ENCODE peak calls at places on chromosome 5, in six cellular contexts. C is heart right ventricle; E is pancreas; K is CD8-positive, alpha-beta memory T cell; G is body of pancreas; R is uterus. V is an unnamed sample.

GRCh38 chr5:1546556-1546955 is 22.8 kb upstream of the LPCAT1 start:
- DNase-seq in C (no peak), E (no peak), K (no peak), G (no peak), R (peak; percentile 8), V (no peak)

GRCh38 chr5:14234204-14234603 is 91.1 kb downstream of the TRIO start:
- DNase-seq in C (no peak), E (no peak), K (no peak), G (no peak), R (no peak), V (no peak)

GRCh38 chr5:169906745-169907649 is 73.3 kb downstream of the INSYN2B start:
- DNase-seq in C (no peak), E (no peak), K (no peak), G (no peak), R (no peak), V (no peak)

GRCh38 chr5:106089073-106089472 is 1581.7 kb downstream of the EFNA5 start:
- DNase-seq in C (no peak), E (no peak), K (no peak), G (no peak), R (no peak), V (no peak)

GRCh38 chr5:104774372-104774771 is 1211.8 kb upstream of the NUDT12 start:
- DNase-seq in C (no peak), E (no peak), K (no peak), G (no peak), R (no peak), V (no peak)

GRCh38 chr5:58261605-58262004 is 198.3 kb downstream of the PLK2 start:
- DNase-seq in C (peak; percentile 41), E (no peak), K (no peak), G (no peak), R (no peak), V (no peak)

GRCh38 chr5:143554194-143554717 is 150.8 kb upstream of the NR3C1 start:
- DNase-seq in C (no peak), E (no peak), K (no peak), G (no peak), R (no peak), V (peak; percentile 54)

GRCh38 chr5:1926471-1927341 is 44.0 kb upstream of the IRX4 start:
- DNase-seq in C (no peak), E (no peak), K (no peak), G (no peak), R (no peak), V (no peak)

GRCh38 chr5:80967500-80968181 is 7.5 kb downstream of the RASGRF2 start:
- DNase-seq in C (peak; percentile 25), E (no peak), K (no peak), G (no peak), R (peak; percentile 50), V (no peak)

GRCh38 chr5:129996896-129997295 is 92.6 kb downstream of the CHSY3 start:
- DNase-seq in C (no peak), E (no peak), K (no peak), G (no peak), R (no peak), V (no peak)

GRCh38 chr5:32066448-32066847 is 107.7 kb downstream of the GOLPH3 start:
- DNase-seq in C (no peak), E (no peak), K (no peak), G (no peak), R (no peak), V (no peak)

GRCh38 chr5:74686962-74687751 is 2.1 kb downstream of the HEXB start:
- DNase-seq in C (no peak), E (no peak), K (no peak), G (no peak), R (no peak), V (no peak)

GRCh38 chr5:68957591-68957990 is 136.2 kb upstream of the SLC30A5 start:
- DNase-seq in C (no peak), E (no peak), K (no peak), G (no peak), R (no peak), V (no peak)

GRCh38 chr5:177444106-177445051 is 2.2 kb upstream of the PRR7 start:
- DNase-seq in C (no peak), E (no peak), K (peak; percentile 38), G (no peak), R (no peak), V (peak; percentile 14)

GRCh38 chr5:39197556-39197955 is 21.8 kb downstream of the FYB1 start:
- DNase-seq in C (no peak), E (no peak), K (no peak), G (no peak), R (no peak), V (no peak)

GRCh38 chr5:178278358-178279023 is 45.9 kb upstream of the PHYKPL start:
- DNase-seq in C (no peak), E (no peak), K (no peak), G (no peak), R (no peak), V (no peak)

GRCh38 chr5:45171563-45171962 is 362.8 kb downstream of the MRPS30 start:
- DNase-seq in C (no peak), E (no peak), K (no peak), G (no peak), R (no peak), V (no peak)

GRCh38 chr5:150059623-150060022 is 26.7 kb downstream of the CSF1R start:
- DNase-seq in C (no peak), E (no peak), K (no peak), G (no peak), R (no peak), V (no peak)

GRCh38 chr5:93621340-93621872 is 38.4 kb downstream of the NR2F1 start:
- DNase-seq in C (peak; percentile 79), E (peak; percentile 81), K (no peak), G (peak; percentile 75), R (peak; percentile 77), V (peak; percentile 83)

GRCh38 chr5:24245821-24246220 is 399.0 kb downstream of the CDH10 start:
- DNase-seq in C (no peak), E (no peak), K (no peak), G (no peak), R (no peak), V (no peak)

GRCh38 chr5:124746252-124746915 is at the start of gene ZNF608:
- DNase-seq in C (peak; percentile 34), E (peak; percentile 23), K (no peak), G (peak; percentile 34), R (peak; percentile 47), V (peak; percentile 74)

GRCh38 chr5:82758881-82759280 is 318.3 kb downstream of the TMEM167A start:
- DNase-seq in C (no peak), E (no peak), K (no peak), G (no peak), R (no peak), V (no peak)

GRCh38 chr5:14153932-14154646 is 10.9 kb downstream of the TRIO start:
- DNase-seq in C (peak; percentile 86), E (no peak), K (no peak), G (no peak), R (peak; percentile 81), V (no peak)

GRCh38 chr5:51433052-51433710 is 49.9 kb downstream of the ISL1 start:
- DNase-seq in C (no peak), E (no peak), K (no peak), G (no peak), R (no peak), V (no peak)

GRCh38 chr5:157546456-157547100 is 29.0 kb downstream of the ADAM19 start:
- DNase-seq in C (peak; percentile 65), E (no peak), K (no peak), G (no peak), R (peak; percentile 56), V (no peak)

GRCh38 chr5:95840969-95841368 is 18.4 kb upstream of the GLRX start:
- DNase-seq in C (no peak), E (no peak), K (no peak), G (no peak), R (no peak), V (no peak)

GRCh38 chr5:142827934-142828576 is 57.9 kb downstream of the ARHGAP26 start:
- DNase-seq in C (no peak), E (no peak), K (no peak), G (no peak), R (no peak), V (no peak)

GRCh38 chr5:53321721-53322120 is 158.7 kb upstream of the FST start:
- DNase-seq in C (no peak), E (no peak), K (no peak), G (no peak), R (no peak), V (no peak)

GRCh38 chr5:43555895-43556606 is 826 bp downstream of the PAIP1 start:
- DNase-seq in C (peak; percentile 65), E (peak; percentile 73), K (no peak), G (peak; percentile 52), R (peak; percentile 37), V (peak; percentile 54)

GRCh38 chr5:171313481-171314206 is 4.6 kb downstream of the TLX3 start:
- DNase-seq in C (no peak), E (no peak), K (no peak), G (no peak), R (no peak), V (no peak)
- H3K9me3 ChIP-seq in C (no peaks in the 10 kb centered on the region), E (no peaks in the 10 kb centered on the region), K (no peaks in the 10 kb centered on the region), G (no peaks in the 10 kb centered on the region), R (no peaks in the 10 kb centered on the region), V (no peaks in the 10 kb centered on the region)

GRCh38 chr5:4561403-4561802 is 578.7 kb upstream of the ADAMTS16 start:
- DNase-seq in C (no peak), E (no peak), K (no peak), G (no peak), R (no peak), V (no peak)
- H3K9me3 ChIP-seq in C (no peaks in the 10 kb centered on the region), E (no peaks in the 10 kb centered on the region), K (no peaks in the 10 kb centered on the region), G (peaks cover 5% of the 10 kb centered on the region), R (no peaks in the 10 kb centered on the region), V (no peaks in the 10 kb centered on the region)

GRCh38 chr5:56706504-56706903 is 108.8 kb upstream of the MAP3K1 start:
- DNase-seq in C (no peak), E (no peak), K (no peak), G (no peak), R (no peak), V (no peak)

GRCh38 chr5:56712895-56713565 is 102.3 kb upstream of the MAP3K1 start:
- DNase-seq in C (no peak), E (no peak), K (no peak), G (no peak), R (no peak), V (no peak)

GRCh38 chr5:56705217-56705616 is 110.1 kb upstream of the MAP3K1 start:
- DNase-seq in C (no peak), E (peak; percentile 42), K (no peak), G (no peak), R (no peak), V (no peak)

GRCh38 chr5:56715996-56716395 is 99.4 kb upstream of the MAP3K1 start:
- DNase-seq in C (no peak), E (no peak), K (no peak), G (no peak), R (no peak), V (no peak)

GRCh38 chr5:56711191-56711590 is 104.2 kb upstream of the MAP3K1 start:
- DNase-seq in C (no peak), E (no peak), K (no peak), G (no peak), R (no peak), V (no peak)
- H3K9me3 ChIP-seq in C (no peaks in the 10 kb centered on the region), E (no peaks in the 10 kb centered on the region), K (no peaks in the 10 kb centered on the region), G (no peaks in the 10 kb centered on the region), R (no peaks in the 10 kb centered on the region), V (no peaks in the 10 kb centered on the region)

GRCh38 chr5:125914471-125914870 is 508.7 kb upstream of the GRAMD2B start:
- DNase-seq in C (no peak), E (no peak), K (no peak), G (no peak), R (no peak), V (no peak)
- H3K9me3 ChIP-seq in C (no peaks in the 10 kb centered on the region), E (no peaks in the 10 kb centered on the region), K (no peaks in the 10 kb centered on the region), G (no peaks in the 10 kb centered on the region), R (no peaks in the 10 kb centered on the region), V (no peaks in the 10 kb centered on the region)